ENCODE peak calls at places on chromosomes 1 and 21, in eight cellular contexts. G, U, P, D, R, F, A and I are unnamed samples.

GRCh38 chr1:169340882-169341281 is 26.7 kb downstream of the NME7 start:
- DNase-seq in G (no peak), U (no peak), P (no peak), D (no peak), R (no peak), F (no peak), A (no peak), I (no peak)

GRCh38 chr21:41883582-41883981 is 4.4 kb upstream of the PRDM15 start:
- DNase-seq in G (no peak), U (no peak), P (no peak), D (no peak), R (no peak), F (no peak), A (no peak), I (no peak)

GRCh38 chr1:236982380-236982779 is 21.9 kb downstream of the MT1HL1 start:
- DNase-seq in G (no peak), U (no peak), P (no peak), D (no peak), R (no peak), F (no peak), A (no peak), I (no peak)

GRCh38 chr1:91609571-91609970 is 108.9 kb downstream of the CDC7 start:
- DNase-seq in G (peak; percentile 32), U (no peak), P (no peak), D (peak; percentile 78), R (peak; percentile 54), F (no peak), A (no peak), I (no peak)

GRCh38 chr21:32309906-32310460 is 11.3 kb downstream of the MRAP start:
- DNase-seq in G (no peak), U (no peak), P (no peak), D (no peak), R (no peak), F (no peak), A (no peak), I (no peak)

GRCh38 chr1:180680558-180681144 is 48.8 kb downstream of the XPR1 start:
- DNase-seq in G (peak; percentile 22), U (no peak), P (no peak), D (peak; percentile 89), R (no peak), F (no peak), A (no peak), I (no peak)

GRCh38 chr21:33268736-33269441 is 2.7 kb downstream of the IL10RB start:
- DNase-seq in G (no peak), U (peak; percentile 30), P (peak; percentile 98), D (no peak), R (no peak), F (peak; percentile 94), A (no peak), I (no peak)

GRCh38 chr1:16248603-16249534 is 11.9 kb upstream of the CPLANE2 start:
- DNase-seq in G (peak; percentile 39), U (peak; percentile 88), P (peak; percentile 90), D (peak; percentile 77), R (no peak), F (peak; percentile 85), A (peak; percentile 96), I (peak; percentile 80)

GRCh38 chr21:43975469-43976098 is 36.5 kb upstream of the TRAPPC10 start:
- DNase-seq in G (peak; percentile 19), U (peak; percentile 84), P (peak; percentile 82), D (peak; percentile 59), R (peak; percentile 67), F (peak; percentile 89), A (peak; percentile 71), I (peak; percentile 7)

GRCh38 chr1:2981388-2981787 is 39.9 kb upstream of the ACTRT2 start:
- DNase-seq in G (no peak), U (no peak), P (no peak), D (no peak), R (no peak), F (peak; percentile 30), A (peak; percentile 6), I (no peak)

GRCh38 chr1:40532844-40533424 is 1.5 kb downstream of the ZNF684 start:
- DNase-seq in G (no peak), U (peak; percentile 16), P (no peak), D (peak; percentile 58), R (peak; percentile 33), F (no peak), A (no peak), I (no peak)

GRCh38 chr21:34612557-34612956 is 2.4 kb downstream of the RCAN1 start:
- DNase-seq in G (no peak), U (no peak), P (no peak), D (no peak), R (no peak), F (no peak), A (no peak), I (no peak)

GRCh38 chr1:67683736-67684525 is 1.1 kb upstream of the GADD45A start:
- DNase-seq in G (no peak), U (no peak), P (no peak), D (peak; percentile 69), R (no peak), F (no peak), A (no peak), I (no peak)

GRCh38 chr1:11826946-11827345 is 20.6 kb downstream of the NPPA start:
- DNase-seq in G (no peak), U (no peak), P (no peak), D (no peak), R (no peak), F (peak; percentile 7), A (no peak), I (no peak)

GRCh38 chr21:45253633-45254556 is 33.8 kb downstream of the POFUT2 start:
- DNase-seq in G (no peak), U (no peak), P (no peak), D (no peak), R (no peak), F (no peak), A (peak; percentile 12), I (no peak)

GRCh38 chr1:180053594-180054567 is 99.3 kb downstream of the CEP350 start:
- DNase-seq in G (no peak), U (no peak), P (no peak), D (no peak), R (no peak), F (no peak), A (no peak), I (no peak)

GRCh38 chr1:41542196-41542955 is 57.9 kb upstream of the EDN2 start:
- DNase-seq in G (no peak), U (no peak), P (no peak), D (no peak), R (no peak), F (peak; percentile 6), A (no peak), I (no peak)

GRCh38 chr1:47995306-47996050 is 1.7 kb downstream of the TRABD2B start:
- DNase-seq in G (no peak), U (no peak), P (no peak), D (no peak), R (no peak), F (no peak), A (no peak), I (no peak)

GRCh38 chr1:152747831-152748230 is 10.0 kb upstream of the KPRP start:
- DNase-seq in G (no peak), U (no peak), P (no peak), D (peak; percentile 71), R (no peak), F (no peak), A (no peak), I (no peak)

GRCh38 chr1:152741656-152742055 is 16.2 kb upstream of the KPRP start:
- DNase-seq in G (no peak), U (no peak), P (no peak), D (peak; percentile 33), R (no peak), F (no peak), A (no peak), I (no peak)

GRCh38 chr1:152745765-152746444 is 11.9 kb upstream of the KPRP start:
- DNase-seq in G (no peak), U (no peak), P (no peak), D (no peak), R (no peak), F (no peak), A (no peak), I (no peak)

GRCh38 chr1:152743371-152744145 is 14.3 kb upstream of the KPRP start:
- DNase-seq in G (no peak), U (no peak), P (no peak), D (peak; percentile 86), R (no peak), F (no peak), A (no peak), I (no peak)

DNA sequence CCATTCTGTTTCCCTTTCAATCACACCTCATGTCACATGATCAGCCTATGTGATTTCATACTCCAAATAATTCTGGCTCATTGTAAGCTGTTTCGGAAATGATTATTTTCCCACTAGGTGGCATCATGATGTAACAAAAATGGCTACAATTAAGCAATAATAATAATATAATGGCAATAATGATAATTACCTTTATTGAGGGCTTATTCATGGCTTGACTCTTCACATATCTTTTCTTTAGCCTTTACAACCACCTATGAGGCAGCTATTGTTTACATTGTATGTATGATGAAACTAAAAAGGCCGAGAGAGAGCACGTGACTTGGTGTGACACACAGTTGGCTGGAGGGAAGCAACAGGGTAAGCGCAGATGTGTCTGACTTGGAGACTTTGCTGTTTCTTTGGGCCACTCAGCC is 12.5 kb upstream of the KPRP start:
- DNase-seq in G (no peak), U (no peak), P (no peak), D (peak; percentile 83), R (no peak), F (no peak), A (no peak), I (no peak)
- TF ChIP-seq CTCF in G (no peak), U (no peak), P (no peak), D (peak; percentile 1), R (peak; percentile 35), F (no peak), A (no peak), I (no peak)

DNA sequence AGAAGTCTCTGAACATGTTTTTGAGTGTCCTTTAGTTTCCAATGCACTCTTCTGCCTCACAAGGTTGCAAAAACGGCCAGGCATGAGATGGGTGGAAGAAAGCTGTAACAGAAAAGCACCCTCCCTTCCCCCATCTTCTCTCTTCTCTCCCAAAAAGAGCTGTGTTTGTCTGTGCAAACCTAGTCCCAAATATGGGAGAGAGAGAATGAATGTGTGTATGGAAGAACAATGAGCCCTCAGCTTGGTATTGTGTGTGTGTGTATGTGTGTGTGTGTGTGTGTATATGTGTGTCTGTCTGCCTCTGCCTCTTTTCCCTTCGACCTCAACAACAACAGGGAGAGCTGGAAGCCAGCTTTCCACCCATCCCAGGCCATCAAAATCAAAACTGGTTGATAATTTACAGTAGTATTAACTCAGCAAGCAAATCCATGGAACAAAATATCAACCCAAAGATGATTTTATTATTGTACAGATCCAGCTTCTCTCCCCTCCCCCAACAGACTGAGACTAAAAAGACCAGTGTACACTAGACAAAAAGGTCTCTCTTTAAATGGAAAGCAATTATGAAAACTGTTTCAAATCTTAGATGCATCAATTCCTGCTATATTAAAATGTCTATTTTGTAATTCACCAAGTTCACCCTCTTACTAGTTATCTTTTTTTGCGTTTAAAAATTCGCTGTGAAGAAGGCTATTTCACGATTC is 1.7 kb downstream of the RERE start:
- DNase-seq in G (no peak), U (no peak), P (no peak), D (no peak), R (no peak), F (no peak), A (no peak), I (no peak)
- H3K4me3 ChIP-seq in G (peak overlapping the region; percentile 88), U (peak overlapping the region; percentile 84), P (no peak overlapping the region), D (peak overlapping the region; percentile 71), R (peak overlapping the region; percentile 100), F (peak overlapping the region; percentile 72), A (peak overlapping the region; percentile 72), I (peak overlapping the region; percentile 13)

GRCh38 chr1:7539772-7540175 is 231.3 kb upstream of the VAMP3 start:
- DNase-seq in G (no peak), U (peak; percentile 65), P (peak; percentile 45), D (no peak), R (no peak), F (peak; percentile 82), A (no peak), I (no peak)
- TF ChIP-seq CTCF in G (no peak), U (peak; percentile 51), P (peak; percentile 32), D (peak; percentile 34), R (peak; percentile 38), F (peak; percentile 43), A (no peak), I (peak; percentile 38)

GRCh38 chr21:28444567-28444966 is 548.1 kb downstream of the LTN1 start:
- DNase-seq in G (no peak), U (no peak), P (no peak), D (peak; percentile 52), R (no peak), F (no peak), A (no peak), I (no peak)
- H3K4me3 ChIP-seq in G (no peak overlapping the region), U (no peak overlapping the region), P (no peak overlapping the region), D (no peak overlapping the region), R (no peak overlapping the region), F (no peak overlapping the region), A (no peak overlapping the region), I (no peak overlapping the region)